ENCODE peak calls at places on chromosomes 6 and 20, in six cellular contexts. C is naive thymus-derived CD4-positive, alpha-beta T cell; J is NCI-H69; T is KBM-7; A is neural progenitor cell; X is fibroblast of lung. W is an unnamed sample.
A peak's percentile ranks its signal among the peaks of the same experiment; 100 is the strongest.

GRCh38 chr6:80165819-80166218 is 59.3 kb downstream of the BCKDHB start:
- DNase-seq in C (no peak), T (no peak), J (no peak), A (no peak), X (no peak), W (no peak)

GRCh38 chr20:40192529-40192928 is 496.5 kb downstream of the MAFB start:
- DNase-seq in J (no peak), A (no peak), T (no peak), C (no peak), X (no peak), W (no peak)

GRCh38 chr6:129073651-129074419 is 190.9 kb downstream of the LAMA2 start:
- DNase-seq in C (no peak), T (no peak), A (no peak), J (no peak), X (peak; percentile 58), W (no peak)

GRCh38 chr20:53662595-53662994 is 69.0 kb upstream of the ZNF217 start:
- DNase-seq in J (no peak), A (no peak), T (no peak), C (no peak), X (no peak), W (no peak)

GRCh38 chr6:163971841-163972838 is 557.6 kb downstream of the QKI start:
- DNase-seq in T (no peak), C (no peak), X (no peak), J (no peak), A (no peak), W (no peak)

GRCh38 chr6:168016176-168016620 is 18.7 kb downstream of the KIF25 start:
- DNase-seq in X (no peak), T (no peak), C (no peak), J (no peak), A (no peak), W (peak; percentile 9)

GRCh38 chr20:19789009-19789408 is 31.0 kb downstream of the RIN2 start:
- DNase-seq in A (peak; percentile 47), T (no peak), X (no peak), J (peak; percentile 60), C (no peak), W (no peak)

GRCh38 chr6:90764001-90764400 is 177.1 kb upstream of the MAP3K7 start:
- DNase-seq in A (no peak), C (no peak), T (no peak), X (no peak), J (no peak), W (no peak)

GRCh38 chr20:6169251-6169650 is 46.4 kb upstream of the FERMT1 start:
- DNase-seq in A (no peak), T (no peak), C (no peak), X (no peak), J (peak; percentile 38), W (no peak)

GRCh38 chr6:158439255-158439654 is 120.6 kb upstream of the TMEM181 start:
- DNase-seq in T (peak; percentile 80), A (no peak), C (no peak), X (no peak), J (no peak), W (no peak)

GRCh38 chr20:18567739-18568091 is 483 bp downstream of the SMIM26 start:
- DNase-seq in T (no peak), C (no peak), A (no peak), J (peak; percentile 45), X (no peak), W (no peak)